ENCODE peak calls at places on chromosome 12, in seven cellular contexts. P is psoas muscle, D is kidney, C is astrocyte, A is BE2C, Y is mesendoderm, I is progenitor cell of endocrine pancreas. Q is an unnamed sample.

GRCh38 chr12:96294831-96295230 is 100.7 kb downstream of the ELK3 start:
- DNase-seq in I (no peak), Y (no peak), C (peak; percentile 74), D (no peak), A (no peak), P (no peak), Q (no peak)

GRCh38 chr12:92926549-92926948 is 2.5 kb downstream of the EEA1 start:
- DNase-seq in I (no peak), P (no peak), D (no peak), C (no peak), Y (peak; percentile 29), A (no peak), Q (peak; percentile 28)

GRCh38 chr12:13171921-13172859 is 24.3 kb upstream of the EMP1 start:
- DNase-seq in Y (peak; percentile 95), D (peak; percentile 95), I (no peak), C (peak; percentile 60), A (no peak), P (peak; percentile 57), Q (no peak)

GRCh38 chr12:47744005-47744651 is 14.6 kb downstream of the RAPGEF3 start:
- DNase-seq in I (peak; percentile 61), Y (peak; percentile 85), A (no peak), C (no peak), P (no peak), D (peak; percentile 81), Q (peak; percentile 40)

GRCh38 chr12:115923851-115924250 is 353.6 kb downstream of the MED13L start:
- DNase-seq in C (no peak), A (no peak), D (no peak), P (no peak), I (no peak), Y (no peak), Q (no peak)

GRCh38 chr12:116620085-116620734 is 61.0 kb downstream of the MAP1LC3B2 start:
- DNase-seq in P (no peak), I (no peak), A (no peak), C (no peak), Y (peak; percentile 89), D (no peak), Q (no peak)

GRCh38 chr12:30447061-30447750 is 248.5 kb downstream of the IPO8 start:
- DNase-seq in A (no peak), I (no peak), D (no peak), C (no peak), Y (no peak), P (no peak), Q (no peak)

GRCh38 chr12:56375598-56376434 is 13.2 kb upstream of the APOF start:
- DNase-seq in Y (no peak), C (no peak), P (no peak), I (no peak), A (no peak), D (no peak), Q (peak; percentile 87)

GRCh38 chr12:98973395-98973794 is 328.3 kb downstream of the APAF1 start:
- DNase-seq in A (no peak), P (no peak), D (no peak), I (no peak), Y (peak; percentile 62), C (peak; percentile 12), Q (no peak)

GRCh38 chr12:108948369-108948768 is 68.5 kb downstream of the DAO start:
- DNase-seq in I (no peak), A (no peak), Y (no peak), P (no peak), D (no peak), C (no peak), Q (no peak)

GRCh38 chr12:12924169-12924568 is 27.8 kb downstream of the GPRC5D start:
- DNase-seq in Y (no peak), D (no peak), P (no peak), A (no peak), I (no peak), C (no peak), Q (no peak)

GRCh38 chr12:52349196-52349595 is 18.1 kb downstream of the KRT85 start:
- DNase-seq in Y (no peak), P (no peak), C (peak; percentile 39), D (no peak), I (no peak), A (no peak), Q (peak; percentile 39)

GRCh38 chr12:65605019-65605418 is 219.3 kb upstream of the HMGA2 start:
- DNase-seq in D (no peak), Y (no peak), P (no peak), A (no peak), C (peak; percentile 33), I (no peak), Q (no peak)

GRCh38 chr12:81077686-81078441 is at the start of gene ACSS3:
- DNase-seq in D (peak; percentile 86), C (peak; percentile 46), P (peak; percentile 70), A (no peak), Y (peak; percentile 98), I (peak; percentile 38), Q (no peak)

GRCh38 chr12:17691369-17691768 is 398.6 kb downstream of the RERGL start:
- DNase-seq in I (no peak), A (no peak), C (no peak), Y (peak; percentile 3), D (no peak), P (no peak), Q (no peak)

GRCh38 chr12:108080363-108080762 is 48.7 kb upstream of the WSCD2 start:
- DNase-seq in A (no peak), C (no peak), I (no peak), D (no peak), P (no peak), Y (peak; percentile 44), Q (peak; percentile 74)

GRCh38 chr12:45517360-45517759 is 212.1 kb upstream of the ARID2 start:
- DNase-seq in A (no peak), Y (no peak), C (no peak), D (no peak), P (no peak), I (no peak), Q (no peak)

GRCh38 chr12:25977047-25977446 is 18.6 kb downstream of the RASSF8 start:
- DNase-seq in I (no peak), Y (no peak), A (no peak), D (no peak), C (peak; percentile 97), P (peak; percentile 54), Q (peak; percentile 66)

GRCh38 chr12:47346251-47347019 is 266.7 kb upstream of the AMIGO2 start:
- DNase-seq in P (no peak), D (no peak), A (no peak), I (no peak), C (peak; percentile 44), Y (peak; percentile 27), Q (no peak)

GRCh38 chr12:92927055-92927435 is 2.0 kb downstream of the EEA1 start:
- DNase-seq in I (no peak), D (no peak), C (no peak), P (peak; percentile 21), A (peak; percentile 29), Y (peak; percentile 86), Q (peak; percentile 48)

GRCh38 chr12:30794591-30795409 is 40.0 kb upstream of the CAPRIN2 start:
- DNase-seq in P (no peak), I (no peak), Y (peak; percentile 99), C (peak; percentile 96), D (no peak), A (no peak), Q (no peak)

GRCh38 chr12:78088391-78088832 is 257.7 kb downstream of the NAV3 start:
- DNase-seq in C (no peak), P (no peak), D (no peak), I (no peak), Y (no peak), A (no peak), Q (no peak)

GRCh38 chr12:48779869-48780268 is 9.0 kb downstream of the ADCY6 start:
- DNase-seq in D (peak; percentile 86), I (no peak), C (peak; percentile 66), Y (no peak), P (no peak), A (no peak), Q (no peak)

GRCh38 chr12:51887476-51888315 is at the start of gene ANKRD33:
- DNase-seq in I (peak; percentile 56), D (peak; percentile 83), C (no peak), Y (peak; percentile 74), P (peak; percentile 61), A (no peak), Q (peak; percentile 99)

GRCh38 chr12:112837629-112838191 is 46.2 kb downstream of the RPH3A start:
- DNase-seq in D (no peak), Y (no peak), P (no peak), C (peak; percentile 36), A (no peak), I (no peak), Q (no peak)

GRCh38 chr12:108133482-108133881 is 4.4 kb downstream of the WSCD2 start:
- DNase-seq in P (no peak), I (no peak), Y (no peak), C (no peak), D (no peak), A (no peak), Q (no peak)

GRCh38 chr12:4900327-4900726 is 9.4 kb upstream of the KCNA1 start:
- DNase-seq in D (no peak), P (no peak), A (no peak), Y (peak; percentile 26), C (peak; percentile 69), I (no peak), Q (no peak)